ENCODE peak calls at places on chromosomes 13 and 19, in five cellular contexts. B is K562, Y is HCT116, D is GM12878, M is GM23338. S is an unnamed sample.
A peak's percentile ranks its signal among the peaks of the same experiment; 100 is the strongest.

GRCh38 chr13:110409581-110409992 is 102.5 kb downstream of the COL4A2 start:
- DNase-seq in D (no peak), M (no peak), B (no peak), Y (no peak), S (no peak)

GRCh38 chr13:77919351-77920294 is 992 bp upstream of the EDNRB start:
- DNase-seq in B (no peak), D (no peak), Y (no peak), M (peak; percentile 69), S (no peak)

GRCh38 chr13:67353891-67354459 is 123.8 kb upstream of the PCDH9 start:
- DNase-seq in D (no peak), M (no peak), Y (no peak), B (no peak), S (no peak)

GRCh38 chr13:73960474-73960873 is 173.7 kb downstream of the KLF12 start:
- DNase-seq in Y (no peak), M (no peak), B (no peak), D (no peak), S (no peak)

GRCh38 chr19:7703332-7703731 is 1.4 kb upstream of the FCER2 start:
- DNase-seq in D (no peak), Y (no peak), M (peak; percentile 40), B (no peak), S (no peak)

GRCh38 chr13:26497991-26498423 is 59.5 kb upstream of the WASF3 start:
- DNase-seq in Y (no peak), D (no peak), B (no peak), M (no peak), S (no peak)

GRCh38 chr19:45641274-45642105 is 2.3 kb upstream of the EML2 start:
- DNase-seq in B (peak; percentile 84), D (peak; percentile 95), M (peak; percentile 100), Y (peak; percentile 97), S (peak; percentile 91)

GRCh38 chr13:67238277-67238859 is 8.2 kb upstream of the PCDH9 start:
- DNase-seq in D (no peak), Y (peak; percentile 4), B (peak; percentile 11), M (peak; percentile 24), S (no peak)

GRCh38 chr19:33399745-33400681 is 26.5 kb downstream of the CEBPG start:
- DNase-seq in B (no peak), D (no peak), Y (no peak), M (no peak), S (no peak)

GRCh38 chr13:99374169-99374991 is 67.2 kb upstream of the GPR183 start:
- DNase-seq in B (no peak), D (no peak), Y (no peak), M (no peak), S (no peak)

GRCh38 chr13:99375806-99376080 is 68.5 kb upstream of the GPR183 start:
- DNase-seq in M (no peak), B (no peak), D (no peak), Y (no peak), S (no peak)

GRCh38 chr13:99376132-99376531 is 68.9 kb upstream of the GPR183 start:
- DNase-seq in Y (no peak), M (no peak), B (no peak), D (no peak), S (no peak)

GRCh38 chr13:99376924-99377323 is 69.7 kb upstream of the GPR183 start:
- DNase-seq in B (no peak), Y (no peak), M (no peak), D (no peak), S (no peak)

DNA sequence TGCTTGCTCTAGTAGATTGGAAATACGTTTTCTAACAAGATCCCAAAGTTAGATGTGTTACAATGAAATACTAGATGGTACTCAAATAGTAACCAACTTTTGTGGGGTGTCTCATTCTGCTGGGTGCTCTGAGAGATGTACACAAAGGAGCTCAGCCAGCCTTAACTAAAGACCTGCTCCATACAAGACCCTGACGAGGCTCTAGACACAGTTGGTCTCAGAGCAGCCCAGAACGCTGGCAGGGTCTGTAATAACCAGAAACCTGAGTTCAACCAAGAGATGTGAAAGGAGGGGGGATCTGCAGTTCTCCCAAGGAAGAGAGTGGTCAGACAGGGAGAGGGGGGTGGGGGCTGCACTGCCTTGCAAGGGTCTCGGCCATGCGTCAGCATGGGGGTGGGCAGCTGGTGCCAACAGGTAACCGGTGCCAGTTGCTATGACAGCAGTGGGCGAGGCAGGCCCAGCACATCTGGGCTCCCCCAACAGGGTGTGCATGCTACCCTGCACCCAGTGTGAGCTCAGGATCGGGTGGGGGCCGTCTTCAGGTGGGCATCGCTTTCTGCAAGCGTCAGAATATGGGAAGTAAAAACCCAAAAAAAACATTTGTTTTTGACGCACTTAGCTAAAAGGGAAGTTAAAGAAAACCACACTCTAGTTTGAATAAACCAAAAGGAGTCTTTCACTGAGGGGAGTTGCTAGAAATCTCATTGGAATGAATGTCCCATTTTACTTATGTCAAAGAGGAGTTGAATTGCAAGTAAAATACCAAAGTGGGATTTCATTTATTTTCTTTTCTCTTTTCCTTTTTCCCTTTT is 68.0 kb upstream of the GPR183 start:
- DNase-seq in D (no peak), M (no peak), Y (no peak), B (no peak), S (no peak)
- H3K4me1 ChIP-seq in D (peaks cover 66% of the 10 kb centered on the region), M (peaks cover 19% of the 10 kb centered on the region), Y (no peaks in the 10 kb centered on the region), B (no peaks in the 10 kb centered on the region), S (no peaks in the 10 kb centered on the region)

GRCh38 chr19:49683814-49684250 is 5.6 kb upstream of the ADM5 start:
- DNase-seq in M (no peak), D (no peak), Y (no peak), B (no peak), S (no peak)
- TF ChIP-seq POLR2AphosphoS5 in M (no peak), D (no peak), Y (no peak), B (peak; percentile 29), S (no peak)

GRCh38 chr13:103640617-103641016 is 574.4 kb upstream of the SLC10A2 start:
- DNase-seq in Y (no peak), D (no peak), M (no peak), B (no peak), S (no peak)
- TF ChIP-seq REST in Y (no peak), D (no peak), M (no peak), B (no peak), S (no peak)

GRCh38 chr13:46600943-46601311 is 48.0 kb downstream of the LRCH1 start:
- DNase-seq in Y (no peak), B (no peak), D (no peak), M (no peak), S (no peak)

GRCh38 chr13:46604226-46604968 is 51.4 kb downstream of the LRCH1 start:
- DNase-seq in D (no peak), Y (no peak), B (no peak), M (no peak), S (no peak)

GRCh38 chr13:46602531-46602930 is 49.6 kb downstream of the LRCH1 start:
- DNase-seq in M (no peak), D (no peak), Y (no peak), B (no peak), S (no peak)

GRCh38 chr13:46605089-46605488 is 52.1 kb downstream of the LRCH1 start:
- DNase-seq in Y (no peak), M (no peak), B (no peak), D (no peak), S (no peak)

GRCh38 chr13:46603165-46603603 is 50.2 kb downstream of the LRCH1 start:
- DNase-seq in B (no peak), M (peak; percentile 55), Y (no peak), D (no peak), S (no peak)
- H3K4me1 ChIP-seq in B (peaks cover 18% of the 10 kb centered on the region), M (peaks cover 9% of the 10 kb centered on the region), Y (peaks cover 69% of the 10 kb centered on the region), D (peaks cover 47% of the 10 kb centered on the region), S (peaks cover 3% of the 10 kb centered on the region)

S was measured in Panc1.